ENCODE peak calls at places on chromosomes 11 and 22, in four cellular contexts. X is A549, L is HepG2, F is GM12878. I is an unnamed sample.
A peak's percentile ranks its signal among the peaks of the same experiment; 100 is the strongest.

GRCh38 chr11:122696662-122697061 is 41.1 kb downstream of the UBASH3B start:
- DNase-seq in L (no peak), X (no peak), F (no peak), I (no peak)

GRCh38 chr11:114344494-114344893 is 48.3 kb downstream of the NNMT start:
- DNase-seq in L (no peak), X (no peak), F (no peak), I (no peak)

GRCh38 chr11:106714179-106714578 is 304.1 kb downstream of the GUCY1A2 start:
- DNase-seq in L (no peak), F (no peak), X (no peak), I (no peak)

GRCh38 chr11:83711035-83711630 is 425.0 kb upstream of the CCDC90B start:
- DNase-seq in F (no peak), L (peak; percentile 75), X (peak; percentile 53), I (no peak)

GRCh38 chr11:20259506-20259905 is 99.2 kb upstream of the DBX1 start:
- DNase-seq in F (no peak), X (no peak), L (no peak), I (no peak)

GRCh38 chr11:44629732-44630345 is 64.4 kb downstream of the CD82 start:
- DNase-seq in L (no peak), F (no peak), X (no peak), I (no peak)

GRCh38 chr11:132777067-132777975 is 755.0 kb downstream of the OPCML start:
- DNase-seq in F (no peak), L (no peak), X (no peak), I (no peak)

GRCh38 chr11:112374486-112375140 is 114.0 kb upstream of the PLET1 start:
- DNase-seq in L (no peak), F (no peak), X (no peak), I (no peak)

GRCh38 chr22:28297504-28297903 is 378.4 kb upstream of the PITPNB start:
- DNase-seq in X (no peak), F (no peak), L (no peak), I (no peak)

GRCh38 chr11:44464741-44465140 is 100.7 kb upstream of the CD82 start:
- DNase-seq in F (no peak), L (peak; percentile 18), X (peak; percentile 45), I (no peak)

GRCh38 chr11:10164621-10165020 is 129.4 kb downstream of the SBF2 start:
- DNase-seq in L (no peak), F (no peak), X (no peak), I (no peak)

GRCh38 chr11:95692526-95693270 is 96.9 kb downstream of the FAM76B start:
- DNase-seq in X (no peak), F (no peak), L (no peak), I (no peak)
- TF ChIP-seq PBX3 in X (no peak), F (no peak), L (no peak), I (no peak)

DNA sequence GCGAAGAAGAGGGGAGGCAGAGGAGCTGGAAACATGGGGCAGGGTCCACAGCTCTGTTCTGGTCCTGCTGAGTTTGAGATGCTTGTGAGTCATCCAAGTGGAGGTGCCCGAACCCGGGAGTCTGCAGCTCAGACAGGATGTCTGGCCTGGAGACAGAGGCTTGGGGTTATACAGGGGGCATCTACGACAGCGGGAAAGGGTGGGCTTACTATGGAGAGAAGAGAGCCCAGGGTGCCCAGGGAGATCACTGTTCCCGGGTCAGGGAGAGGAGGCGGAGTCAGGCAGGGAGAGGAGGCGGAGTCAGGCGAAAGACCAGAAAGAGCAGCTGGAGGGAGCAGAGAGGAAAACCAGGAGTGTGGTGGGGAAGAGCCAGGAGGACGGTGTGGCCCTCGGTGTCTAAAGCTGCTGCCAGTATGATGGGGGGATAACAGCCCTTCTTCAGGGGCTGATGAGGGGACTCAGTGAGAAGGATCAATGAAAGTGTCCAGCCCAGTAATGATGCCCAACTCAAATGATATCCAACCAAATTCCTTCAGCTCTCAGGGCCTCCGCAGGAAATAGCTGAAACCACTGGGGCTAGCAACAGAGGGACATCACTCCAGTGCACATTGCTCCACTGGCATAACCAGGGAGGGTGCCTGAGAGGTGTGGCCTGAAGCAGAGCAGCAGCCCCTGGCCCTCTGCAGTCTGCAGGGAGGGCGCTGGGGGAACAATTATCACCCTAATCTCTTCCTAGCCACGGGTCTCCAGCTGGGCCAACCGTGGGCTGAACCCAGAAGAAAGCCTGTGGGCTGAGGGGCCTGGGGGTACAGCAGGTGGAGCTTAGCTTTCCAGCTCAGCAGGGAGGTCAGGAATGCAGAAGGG is 2.6 kb upstream of the LTBP3 start:
- DNase-seq in F (no peak), L (no peak), X (peak; percentile 86), I (peak; percentile 84)
- TF ChIP-seq PBX3 in F (no peak), L (no peak), X (no peak), I (no peak)

GRCh38 chr22:49553076-49553475 is 274.6 kb downstream of the BRD1 start:
- DNase-seq in F (no peak), X (no peak), L (no peak), I (no peak)

GRCh38 chr22:49554296-49554625 is 273.4 kb downstream of the BRD1 start:
- DNase-seq in X (no peak), L (no peak), F (no peak), I (no peak)

GRCh38 chr22:49551897-49552659 is 275.6 kb downstream of the BRD1 start:
- DNase-seq in L (no peak), X (no peak), F (no peak), I (no peak)

GRCh38 chr22:49554741-49555140 is 272.9 kb downstream of the BRD1 start:
- DNase-seq in X (no peak), L (no peak), F (no peak), I (no peak)

DNA sequence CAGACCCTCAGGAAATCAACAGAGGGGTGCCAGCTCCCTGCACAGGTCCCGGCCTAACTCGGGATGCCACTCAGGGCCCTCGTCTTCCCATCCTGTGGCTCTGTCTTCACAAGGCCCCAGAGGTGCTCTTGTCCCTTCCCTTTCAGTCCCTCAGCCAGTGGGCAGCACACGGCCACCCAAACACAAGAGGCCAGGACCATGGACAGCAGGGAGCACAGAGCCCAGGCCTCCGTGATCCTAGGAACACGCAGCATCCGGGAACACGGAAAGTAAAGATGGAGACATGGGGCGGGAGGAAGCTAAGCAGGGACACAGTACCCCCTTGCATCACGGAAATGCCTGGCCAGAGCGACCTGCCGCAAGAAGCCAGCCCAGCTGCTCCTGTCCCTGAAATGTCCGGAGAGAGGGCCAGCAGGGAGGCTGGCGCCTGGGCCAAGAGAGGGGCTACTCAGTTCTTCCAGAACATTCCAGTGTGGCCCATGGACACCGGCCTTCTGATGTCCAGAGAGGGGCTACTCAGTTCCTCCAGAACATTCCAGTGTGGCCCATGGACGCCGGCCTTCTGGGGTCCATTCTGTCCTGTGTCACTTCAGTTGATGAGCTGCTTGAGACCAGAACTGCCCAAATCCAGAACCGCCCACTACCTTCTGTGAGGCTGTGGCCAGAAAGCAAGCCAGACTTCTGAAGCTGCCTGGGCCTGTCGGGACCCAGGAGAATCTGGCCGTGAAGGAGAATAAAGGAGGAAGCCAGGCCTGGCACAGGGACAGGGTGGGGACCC is 274.0 kb downstream of the BRD1 start:
- DNase-seq in F (no peak), X (no peak), L (no peak), I (no peak)
- TF ChIP-seq PBX3 in F (no peak), X (no peak), L (no peak), I (no peak)

DNA sequence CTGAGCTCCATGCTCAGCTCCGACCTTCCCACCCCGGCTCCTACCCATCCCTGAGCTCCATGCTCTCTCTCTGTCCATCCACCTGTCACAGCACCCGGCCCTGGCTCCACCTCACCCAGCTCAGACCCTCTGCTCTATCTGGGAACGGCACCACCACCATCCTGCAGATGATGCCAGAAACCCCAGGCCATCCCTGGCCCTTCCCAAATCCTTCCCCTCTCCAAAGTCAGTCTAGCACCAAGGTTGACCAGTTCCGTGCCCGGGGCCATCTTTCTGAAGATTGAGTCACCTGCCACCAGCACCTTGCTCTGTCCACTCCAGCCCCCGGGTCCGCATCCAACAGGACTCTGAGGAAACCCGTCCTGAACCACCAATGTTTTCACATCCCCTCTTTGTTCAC is 969.6 kb downstream of the BRD1 start:
- DNase-seq in X (no peak), L (no peak), F (no peak), I (no peak)
- TF ChIP-seq PBX3 in X (no peak), L (no peak), F (no peak), I (no peak)

GRCh38 chr22:46502346-46502745 is 35.1 kb downstream of the CELSR1 start:
- DNase-seq in F (no peak), X (no peak), L (no peak), I (no peak)

GRCh38 chr22:46501701-46502100 is 35.7 kb downstream of the CELSR1 start:
- DNase-seq in L (no peak), F (no peak), X (peak; percentile 46), I (no peak)

GRCh38 chr22:46502776-46503175 is 34.6 kb downstream of the CELSR1 start:
- DNase-seq in F (no peak), L (no peak), X (no peak), I (peak; percentile 11)

GRCh38 chr22:46507451-46508390 is 29.7 kb downstream of the CELSR1 start:
- DNase-seq in F (no peak), X (no peak), L (no peak), I (no peak)

DNA sequence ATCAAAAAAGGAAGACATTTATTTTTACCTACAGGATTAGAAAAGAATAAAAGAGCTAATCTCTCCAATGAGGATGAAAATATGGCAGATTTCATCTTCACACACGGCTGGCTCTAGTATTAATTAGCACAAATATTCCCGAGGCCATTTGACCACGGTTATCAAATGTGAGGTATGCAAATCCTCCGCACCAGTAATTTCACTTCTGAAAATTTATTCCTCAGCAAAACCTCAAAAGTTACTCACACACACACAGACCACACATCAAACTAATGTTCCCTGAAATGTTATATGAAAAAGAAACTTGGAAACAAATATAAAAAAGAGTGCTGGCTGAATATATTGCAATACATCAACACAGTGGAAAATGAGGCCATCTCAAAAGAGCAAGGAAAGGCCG is 32.8 kb downstream of the CELSR1 start:
- DNase-seq in X (no peak), L (no peak), F (no peak), I (no peak)
- TF ChIP-seq PBX3 in X (no peak), L (no peak), F (no peak), I (no peak)

GRCh38 chr22:31212783-31213626 is 907 bp downstream of the LIMK2 start:
- DNase-seq in F (no peak), L (no peak), X (no peak), I (peak; percentile 26)
- TF ChIP-seq PBX3 in F (no peak), L (no peak), X (no peak), I (no peak)

GRCh38 chr11:56331861-56332491 is 13.9 kb upstream of the OR8K1 start:
- DNase-seq in X (no peak), F (no peak), L (no peak), I (peak; percentile 45)
- TF ChIP-seq PBX3 in X (no peak), F (no peak), L (no peak), I (no peak)

I was measured in SK-N-SH.